ENCODE peak calls at places on chromosomes 7 and 10, in nine cellular contexts. One of them, this sample, is unnamed.

GRCh38 chr10:80137926-80138325 is 5.4 kb downstream of the PLAC9 start:
- DNase-seq in cardiac fibroblast: no peak
- DNase-seq in CD8-positive, alpha-beta T cell: no peak
- DNase-seq in MCF 10A: no peak
- DNase-seq in H9: no peak
- DNase-seq in WTC11: no peak
- DNase-seq in NB4: no peak
- DNase-seq in neural progenitor cell: no peak
- DNase-seq in brain microvascular endothelial cell: no peak
- DNase-seq in this sample: no peak

GRCh38 chr10:26698909-26699308 is 1.4 kb downstream of the PDSS1 start:
- DNase-seq in cardiac fibroblast: no peak
- DNase-seq in CD8-positive, alpha-beta T cell: no peak
- DNase-seq in MCF 10A: no peak
- DNase-seq in H9: no peak
- DNase-seq in WTC11: no peak
- DNase-seq in NB4: no peak
- DNase-seq in neural progenitor cell: no peak
- DNase-seq in brain microvascular endothelial cell: no peak
- DNase-seq in this sample: no peak

GRCh38 chr7:159030490-159031134 is 114.1 kb downstream of the VIPR2 start:
- DNase-seq in cardiac fibroblast: no peak
- DNase-seq in CD8-positive, alpha-beta T cell: peak
- DNase-seq in MCF 10A: peak
- DNase-seq in H9: peak
- DNase-seq in WTC11: peak
- DNase-seq in NB4: peak
- DNase-seq in neural progenitor cell: peak
- DNase-seq in brain microvascular endothelial cell: peak
- DNase-seq in this sample: peak

GRCh38 chr7:26085771-26086170 is 66.2 kb upstream of the NFE2L3 start:
- DNase-seq in cardiac fibroblast: no peak
- DNase-seq in CD8-positive, alpha-beta T cell: no peak
- DNase-seq in MCF 10A: no peak
- DNase-seq in H9: no peak
- DNase-seq in WTC11: no peak
- DNase-seq in NB4: no peak
- DNase-seq in neural progenitor cell: no peak
- DNase-seq in brain microvascular endothelial cell: no peak
- DNase-seq in this sample: no peak

GRCh38 chr10:72009430-72010081 is 45.4 kb downstream of the CHST3 start:
- DNase-seq in cardiac fibroblast: peak
- DNase-seq in CD8-positive, alpha-beta T cell: no peak
- DNase-seq in MCF 10A: peak
- DNase-seq in H9: no peak
- DNase-seq in WTC11: no peak
- DNase-seq in NB4: no peak
- DNase-seq in neural progenitor cell: peak
- DNase-seq in brain microvascular endothelial cell: peak
- DNase-seq in this sample: peak

GRCh38 chr10:92545556-92545955 is 28.3 kb downstream of the IDE start:
- DNase-seq in cardiac fibroblast: no peak
- DNase-seq in CD8-positive, alpha-beta T cell: no peak
- DNase-seq in MCF 10A: no peak
- DNase-seq in H9: no peak
- DNase-seq in WTC11: no peak
- DNase-seq in NB4: no peak
- DNase-seq in neural progenitor cell: no peak
- DNase-seq in brain microvascular endothelial cell: no peak
- DNase-seq in this sample: no peak

GRCh38 chr7:22725585-22725984 is 1.4 kb upstream of the IL6 start:
- DNase-seq in cardiac fibroblast: peak
- DNase-seq in CD8-positive, alpha-beta T cell: no peak
- DNase-seq in MCF 10A: no peak
- DNase-seq in H9: no peak
- DNase-seq in WTC11: no peak
- DNase-seq in NB4: peak
- DNase-seq in neural progenitor cell: peak
- DNase-seq in brain microvascular endothelial cell: peak
- DNase-seq in this sample: no peak

GRCh38 chr10:93383562-93383981 is 98.6 kb downstream of the MYOF start:
- DNase-seq in cardiac fibroblast: peak
- DNase-seq in CD8-positive, alpha-beta T cell: no peak
- DNase-seq in MCF 10A: peak
- DNase-seq in H9: peak
- DNase-seq in WTC11: no peak
- DNase-seq in NB4: no peak
- DNase-seq in neural progenitor cell: no peak
- DNase-seq in brain microvascular endothelial cell: peak
- DNase-seq in this sample: no peak

GRCh38 chr10:615583-616152 is 73.8 kb downstream of the DIP2C start:
- DNase-seq in cardiac fibroblast: peak
- DNase-seq in CD8-positive, alpha-beta T cell: no peak
- DNase-seq in MCF 10A: no peak
- DNase-seq in H9: no peak
- DNase-seq in WTC11: no peak
- DNase-seq in NB4: no peak
- DNase-seq in neural progenitor cell: peak
- DNase-seq in brain microvascular endothelial cell: peak
- DNase-seq in this sample: no peak

GRCh38 chr7:64541438-64542359 is 21.2 kb downstream of the ZNF680 start:
- DNase-seq in cardiac fibroblast: peak
- DNase-seq in CD8-positive, alpha-beta T cell: no peak
- DNase-seq in MCF 10A: peak
- DNase-seq in H9: no peak
- DNase-seq in WTC11: no peak
- DNase-seq in NB4: peak
- DNase-seq in neural progenitor cell: no peak
- DNase-seq in brain microvascular endothelial cell: peak
- DNase-seq in this sample: no peak

GRCh38 chr7:74027683-74028320 is at the start of gene ELN:
- DNase-seq in cardiac fibroblast: peak
- DNase-seq in CD8-positive, alpha-beta T cell: no peak
- DNase-seq in MCF 10A: no peak
- DNase-seq in H9: no peak
- DNase-seq in WTC11: no peak
- DNase-seq in NB4: peak
- DNase-seq in neural progenitor cell: peak
- DNase-seq in brain microvascular endothelial cell: no peak
- DNase-seq in this sample: no peak

GRCh38 chr7:41817386-41817785 is 114.5 kb upstream of the INHBA start:
- DNase-seq in cardiac fibroblast: peak
- DNase-seq in CD8-positive, alpha-beta T cell: no peak
- DNase-seq in MCF 10A: peak
- DNase-seq in H9: no peak
- DNase-seq in WTC11: no peak
- DNase-seq in NB4: peak
- DNase-seq in neural progenitor cell: no peak
- DNase-seq in brain microvascular endothelial cell: peak
- DNase-seq in this sample: no peak

GRCh38 chr7:64101126-64101942 is 56.1 kb downstream of the ZNF727 start:
- DNase-seq in cardiac fibroblast: no peak
- DNase-seq in CD8-positive, alpha-beta T cell: no peak
- DNase-seq in MCF 10A: no peak
- DNase-seq in H9: no peak
- DNase-seq in WTC11: no peak
- DNase-seq in NB4: no peak
- DNase-seq in neural progenitor cell: no peak
- DNase-seq in brain microvascular endothelial cell: no peak
- DNase-seq in this sample: no peak

GRCh38 chr10:77501152-77501845 is 136.3 kb downstream of the KCNMA1 start:
- DNase-seq in cardiac fibroblast: peak
- DNase-seq in CD8-positive, alpha-beta T cell: no peak
- DNase-seq in MCF 10A: peak
- DNase-seq in H9: no peak
- DNase-seq in WTC11: no peak
- DNase-seq in NB4: no peak
- DNase-seq in neural progenitor cell: no peak
- DNase-seq in brain microvascular endothelial cell: peak
- DNase-seq in this sample: no peak

GRCh38 chr10:33841678-33842077 is 507.2 kb upstream of the NRP1 start:
- DNase-seq in cardiac fibroblast: no peak
- DNase-seq in CD8-positive, alpha-beta T cell: no peak
- DNase-seq in MCF 10A: no peak
- DNase-seq in H9: no peak
- DNase-seq in WTC11: no peak
- DNase-seq in NB4: no peak
- DNase-seq in neural progenitor cell: no peak
- DNase-seq in brain microvascular endothelial cell: no peak
- DNase-seq in this sample: no peak

GRCh38 chr7:131068604-131069021 is 259.1 kb upstream of the MKLN1 start:
- DNase-seq in cardiac fibroblast: peak
- DNase-seq in CD8-positive, alpha-beta T cell: no peak
- DNase-seq in MCF 10A: no peak
- DNase-seq in H9: no peak
- DNase-seq in WTC11: no peak
- DNase-seq in NB4: no peak
- DNase-seq in neural progenitor cell: peak
- DNase-seq in brain microvascular endothelial cell: no peak
- DNase-seq in this sample: no peak
- TF ChIP-seq CTCF in cardiac fibroblast: peak
- TF ChIP-seq CTCF in CD8-positive, alpha-beta T cell: no peak
- TF ChIP-seq CTCF in MCF 10A: no peak
- TF ChIP-seq CTCF in H9: peak
- TF ChIP-seq CTCF in WTC11: no peak
- TF ChIP-seq CTCF in NB4: no peak
- TF ChIP-seq CTCF in neural progenitor cell: no peak
- TF ChIP-seq CTCF in brain microvascular endothelial cell: peak
- TF ChIP-seq CTCF in this sample: peak

DNA sequence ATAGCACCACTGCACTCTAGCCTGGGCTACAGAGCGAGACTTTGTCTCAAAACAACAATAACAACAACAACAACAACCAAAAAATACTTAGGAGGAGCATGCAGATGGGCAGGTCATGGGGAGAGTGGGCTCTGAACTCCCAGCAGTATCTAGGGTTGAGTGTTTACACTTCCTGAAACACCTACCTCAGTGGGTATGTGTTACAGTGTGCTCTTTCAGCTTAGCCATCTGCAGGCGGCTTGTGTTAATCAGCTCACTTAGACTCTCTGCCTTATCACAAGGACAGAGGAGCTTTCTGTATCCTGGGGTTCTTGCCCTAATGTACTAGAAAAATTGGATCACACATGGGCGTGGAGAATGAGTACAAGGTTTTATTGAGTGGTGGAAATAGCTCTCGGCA is 340.2 kb downstream of the KIF20B start:
- DNase-seq in cardiac fibroblast: no peak
- DNase-seq in CD8-positive, alpha-beta T cell: no peak
- DNase-seq in MCF 10A: no peak
- DNase-seq in H9: no peak
- DNase-seq in WTC11: no peak
- DNase-seq in NB4: no peak
- DNase-seq in neural progenitor cell: no peak
- DNase-seq in brain microvascular endothelial cell: no peak
- DNase-seq in this sample: no peak
- TF ChIP-seq CTCF in cardiac fibroblast: no peak
- TF ChIP-seq CTCF in CD8-positive, alpha-beta T cell: no peak
- TF ChIP-seq CTCF in MCF 10A: no peak
- TF ChIP-seq CTCF in H9: no peak
- TF ChIP-seq CTCF in WTC11: no peak
- TF ChIP-seq CTCF in NB4: no peak
- TF ChIP-seq CTCF in neural progenitor cell: no peak
- TF ChIP-seq CTCF in brain microvascular endothelial cell: no peak
- TF ChIP-seq CTCF in this sample: no peak

GRCh38 chr7:17942231-17942630 is 1.9 kb upstream of the SNX13 start:
- DNase-seq in cardiac fibroblast: no peak
- DNase-seq in CD8-positive, alpha-beta T cell: no peak
- DNase-seq in MCF 10A: no peak
- DNase-seq in H9: no peak
- DNase-seq in WTC11: no peak
- DNase-seq in NB4: no peak
- DNase-seq in neural progenitor cell: no peak
- DNase-seq in brain microvascular endothelial cell: no peak
- DNase-seq in this sample: no peak

GRCh38 chr7:17939670-17940301 is 508 bp downstream of the SNX13 start:
- DNase-seq in cardiac fibroblast: peak
- DNase-seq in CD8-positive, alpha-beta T cell: peak
- DNase-seq in MCF 10A: peak
- DNase-seq in H9: peak
- DNase-seq in WTC11: no peak
- DNase-seq in NB4: peak
- DNase-seq in neural progenitor cell: peak
- DNase-seq in brain microvascular endothelial cell: peak
- DNase-seq in this sample: peak

GRCh38 chr7:17941171-17941490 is 837 bp upstream of the SNX13 start:
- DNase-seq in cardiac fibroblast: peak
- DNase-seq in CD8-positive, alpha-beta T cell: no peak
- DNase-seq in MCF 10A: peak
- DNase-seq in H9: no peak
- DNase-seq in WTC11: no peak
- DNase-seq in NB4: no peak
- DNase-seq in neural progenitor cell: no peak
- DNase-seq in brain microvascular endothelial cell: no peak
- DNase-seq in this sample: no peak

GRCh38 chr7:17939111-17939669 is 1.1 kb downstream of the SNX13 start:
- DNase-seq in cardiac fibroblast: peak
- DNase-seq in CD8-positive, alpha-beta T cell: no peak
- DNase-seq in MCF 10A: peak
- DNase-seq in H9: no peak
- DNase-seq in WTC11: no peak
- DNase-seq in NB4: no peak
- DNase-seq in neural progenitor cell: no peak
- DNase-seq in brain microvascular endothelial cell: peak
- DNase-seq in this sample: no peak

GRCh38 chr7:17940302-17941170 is at the start of gene SNX13:
- DNase-seq in cardiac fibroblast: peak
- DNase-seq in CD8-positive, alpha-beta T cell: peak
- DNase-seq in MCF 10A: peak
- DNase-seq in H9: peak
- DNase-seq in WTC11: peak
- DNase-seq in NB4: peak
- DNase-seq in neural progenitor cell: peak
- DNase-seq in brain microvascular endothelial cell: peak
- DNase-seq in this sample: peak
- TF ChIP-seq CTCF in cardiac fibroblast: no peak
- TF ChIP-seq CTCF in CD8-positive, alpha-beta T cell: no peak
- TF ChIP-seq CTCF in MCF 10A: peak
- TF ChIP-seq CTCF in H9: peak
- TF ChIP-seq CTCF in WTC11: no peak
- TF ChIP-seq CTCF in NB4: peak
- TF ChIP-seq CTCF in neural progenitor cell: peak
- TF ChIP-seq CTCF in brain microvascular endothelial cell: no peak
- TF ChIP-seq CTCF in this sample: no peak

DNA sequence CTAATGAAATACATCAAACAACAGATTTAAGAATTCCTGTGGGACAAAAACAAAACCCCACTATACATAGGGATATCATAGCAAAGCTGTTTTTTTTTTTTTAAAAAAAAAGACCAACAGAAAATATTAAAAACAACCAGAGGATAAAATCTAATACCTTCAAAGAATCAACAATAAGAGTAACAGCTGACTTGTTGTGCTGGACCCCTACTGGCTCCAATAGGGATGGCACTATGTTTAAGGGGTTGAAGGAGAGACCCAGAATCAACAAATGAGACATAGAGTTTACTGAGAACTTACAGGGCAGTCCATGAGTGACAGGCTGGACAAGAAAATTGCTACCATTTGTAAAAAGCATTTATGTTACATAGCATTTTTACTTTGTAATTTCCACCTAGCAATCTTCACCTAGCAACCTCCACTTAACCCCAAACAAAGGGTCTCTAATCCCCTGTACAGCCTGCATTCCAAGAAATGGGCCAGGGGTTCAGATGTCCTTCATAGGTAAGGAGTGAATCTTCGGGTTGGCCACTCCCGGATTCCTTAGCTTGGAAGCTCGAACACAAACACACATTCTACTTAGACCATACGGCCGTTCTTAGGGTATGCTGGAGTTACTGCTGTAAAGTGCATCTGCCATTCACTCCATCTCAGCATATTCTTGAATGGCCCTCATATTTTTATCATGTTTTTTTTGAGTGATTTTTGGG is 25.8 kb downstream of the ASZ1 start:
- DNase-seq in cardiac fibroblast: peak
- DNase-seq in CD8-positive, alpha-beta T cell: no peak
- DNase-seq in MCF 10A: peak
- DNase-seq in H9: no peak
- DNase-seq in WTC11: no peak
- DNase-seq in NB4: peak
- DNase-seq in neural progenitor cell: peak
- DNase-seq in brain microvascular endothelial cell: peak
- DNase-seq in this sample: no peak
- TF ChIP-seq CTCF in cardiac fibroblast: peak
- TF ChIP-seq CTCF in CD8-positive, alpha-beta T cell: no peak
- TF ChIP-seq CTCF in MCF 10A: peak
- TF ChIP-seq CTCF in H9: peak
- TF ChIP-seq CTCF in WTC11: no peak
- TF ChIP-seq CTCF in NB4: peak
- TF ChIP-seq CTCF in neural progenitor cell: peak
- TF ChIP-seq CTCF in brain microvascular endothelial cell: peak
- TF ChIP-seq CTCF in this sample: peak